ENCODE peak calls at places on chromosomes 13 and 19, in ten cellular contexts. One of them, this sample, is unnamed.

GRCh38 chr13:94033098-94033497 is 446.4 kb downstream of the DCT start:
- DNase-seq in brain microvascular endothelial cell: no peak
- DNase-seq in GM12864: no peak
- DNase-seq in ascending aorta: no peak
- DNase-seq in astrocyte: no peak
- DNase-seq in osteocyte: no peak
- DNase-seq in adrenal gland: no peak
- DNase-seq in IMR-90: no peak
- DNase-seq in GM23338: no peak
- DNase-seq in WTC11: no peak
- DNase-seq in this sample: no peak

GRCh38 chr19:14871619-14872230 is 14.2 kb downstream of the OR7A17 start:
- DNase-seq in brain microvascular endothelial cell: no peak
- DNase-seq in GM12864: no peak
- DNase-seq in ascending aorta: no peak
- DNase-seq in astrocyte: no peak
- DNase-seq in osteocyte: no peak
- DNase-seq in adrenal gland: no peak
- DNase-seq in IMR-90: peak; percentile 11
- DNase-seq in GM23338: peak; percentile 44
- DNase-seq in WTC11: no peak
- DNase-seq in this sample: no peak

GRCh38 chr13:65971541-65971940 is 1258.6 kb downstream of the PCDH9 start:
- DNase-seq in brain microvascular endothelial cell: no peak
- DNase-seq in GM12864: no peak
- DNase-seq in ascending aorta: no peak
- DNase-seq in astrocyte: no peak
- DNase-seq in osteocyte: no peak
- DNase-seq in adrenal gland: no peak
- DNase-seq in IMR-90: no peak
- DNase-seq in GM23338: peak; percentile 25
- DNase-seq in WTC11: no peak
- DNase-seq in this sample: no peak

GRCh38 chr19:14091086-14091884 is 734 bp upstream of the SAMD1 start:
- DNase-seq in brain microvascular endothelial cell: peak; percentile 41
- DNase-seq in GM12864: no peak
- DNase-seq in ascending aorta: no peak
- DNase-seq in astrocyte: peak; percentile 55
- DNase-seq in osteocyte: no peak
- DNase-seq in adrenal gland: no peak
- DNase-seq in IMR-90: peak; percentile 64
- DNase-seq in GM23338: peak; percentile 63
- DNase-seq in WTC11: peak; percentile 35
- DNase-seq in this sample: no peak

GRCh38 chr19:22532388-22533310 is 101.5 kb upstream of the ZNF492 start:
- DNase-seq in brain microvascular endothelial cell: no peak
- DNase-seq in GM12864: no peak
- DNase-seq in ascending aorta: peak; percentile 95
- DNase-seq in astrocyte: no peak
- DNase-seq in osteocyte: no peak
- DNase-seq in adrenal gland: peak; percentile 82
- DNase-seq in IMR-90: no peak
- DNase-seq in GM23338: no peak
- DNase-seq in WTC11: no peak
- DNase-seq in this sample: no peak

GRCh38 chr13:67390462-67391093 is 160.4 kb upstream of the PCDH9 start:
- DNase-seq in brain microvascular endothelial cell: peak; percentile 65
- DNase-seq in GM12864: no peak
- DNase-seq in ascending aorta: no peak
- DNase-seq in astrocyte: peak; percentile 55
- DNase-seq in osteocyte: no peak
- DNase-seq in adrenal gland: no peak
- DNase-seq in IMR-90: peak; percentile 76
- DNase-seq in GM23338: no peak
- DNase-seq in WTC11: no peak
- DNase-seq in this sample: no peak

GRCh38 chr13:32594339-32594738 is 8.1 kb downstream of the PDS5B start:
- DNase-seq in brain microvascular endothelial cell: no peak
- DNase-seq in GM12864: no peak
- DNase-seq in ascending aorta: no peak
- DNase-seq in astrocyte: peak; percentile 22
- DNase-seq in osteocyte: no peak
- DNase-seq in adrenal gland: no peak
- DNase-seq in IMR-90: peak; percentile 54
- DNase-seq in GM23338: no peak
- DNase-seq in WTC11: no peak
- DNase-seq in this sample: no peak

GRCh38 chr19:3152431-3152780 is 16.6 kb downstream of the GNA15 start:
- DNase-seq in brain microvascular endothelial cell: no peak
- DNase-seq in GM12864: no peak
- DNase-seq in ascending aorta: no peak
- DNase-seq in astrocyte: no peak
- DNase-seq in osteocyte: no peak
- DNase-seq in adrenal gland: no peak
- DNase-seq in IMR-90: no peak
- DNase-seq in GM23338: no peak
- DNase-seq in WTC11: no peak
- DNase-seq in this sample: no peak

GRCh38 chr19:47703301-47703700 is 9.9 kb upstream of the EHD2 start:
- DNase-seq in brain microvascular endothelial cell: no peak
- DNase-seq in GM12864: no peak
- DNase-seq in ascending aorta: no peak
- DNase-seq in astrocyte: no peak
- DNase-seq in osteocyte: no peak
- DNase-seq in adrenal gland: no peak
- DNase-seq in IMR-90: no peak
- DNase-seq in GM23338: no peak
- DNase-seq in WTC11: no peak
- DNase-seq in this sample: no peak

GRCh38 chr19:14059093-14059480 is 2.8 kb downstream of the PALM3 start:
- DNase-seq in brain microvascular endothelial cell: no peak
- DNase-seq in GM12864: no peak
- DNase-seq in ascending aorta: no peak
- DNase-seq in astrocyte: no peak
- DNase-seq in osteocyte: no peak
- DNase-seq in adrenal gland: no peak
- DNase-seq in IMR-90: no peak
- DNase-seq in GM23338: peak; percentile 83
- DNase-seq in WTC11: peak; percentile 78
- DNase-seq in this sample: no peak

GRCh38 chr13:84912720-84913119 is 886.5 kb downstream of the SLITRK6 start:
- DNase-seq in brain microvascular endothelial cell: no peak
- DNase-seq in GM12864: no peak
- DNase-seq in ascending aorta: no peak
- DNase-seq in astrocyte: no peak
- DNase-seq in osteocyte: no peak
- DNase-seq in adrenal gland: no peak
- DNase-seq in IMR-90: no peak
- DNase-seq in GM23338: no peak
- DNase-seq in WTC11: no peak
- DNase-seq in this sample: no peak

GRCh38 chr13:84917252-84917878 is 881.9 kb downstream of the SLITRK6 start:
- DNase-seq in brain microvascular endothelial cell: no peak
- DNase-seq in GM12864: no peak
- DNase-seq in ascending aorta: no peak
- DNase-seq in astrocyte: peak; percentile 19
- DNase-seq in osteocyte: no peak
- DNase-seq in adrenal gland: no peak
- DNase-seq in IMR-90: peak; percentile 31
- DNase-seq in GM23338: peak; percentile 21
- DNase-seq in WTC11: no peak
- DNase-seq in this sample: no peak
- TF ChIP-seq CTCF in brain microvascular endothelial cell: no peak
- TF ChIP-seq CTCF in GM12864: no peak
- TF ChIP-seq CTCF in ascending aorta: no peak
- TF ChIP-seq CTCF in astrocyte: peak; percentile 25
- TF ChIP-seq CTCF in osteocyte: peak; percentile 62
- TF ChIP-seq CTCF in adrenal gland: peak; percentile 20
- TF ChIP-seq CTCF in IMR-90: peak; percentile 50
- TF ChIP-seq CTCF in GM23338: no peak
- TF ChIP-seq CTCF in WTC11: no peak
- TF ChIP-seq CTCF in this sample: peak; percentile 84

GRCh38 chr19:18319591-18320135 is 3.2 kb downstream of the LSM4 start:
- DNase-seq in brain microvascular endothelial cell: no peak
- DNase-seq in GM12864: no peak
- DNase-seq in ascending aorta: no peak
- DNase-seq in astrocyte: no peak
- DNase-seq in osteocyte: no peak
- DNase-seq in adrenal gland: peak; percentile 29
- DNase-seq in IMR-90: no peak
- DNase-seq in GM23338: no peak
- DNase-seq in WTC11: no peak
- DNase-seq in this sample: no peak

GRCh38 chr19:18321729-18322091 is 1.2 kb downstream of the LSM4 start:
- DNase-seq in brain microvascular endothelial cell: no peak
- DNase-seq in GM12864: no peak
- DNase-seq in ascending aorta: no peak
- DNase-seq in astrocyte: no peak
- DNase-seq in osteocyte: no peak
- DNase-seq in adrenal gland: no peak
- DNase-seq in IMR-90: peak; percentile 33
- DNase-seq in GM23338: no peak
- DNase-seq in WTC11: no peak
- DNase-seq in this sample: no peak

GRCh38 chr19:18320865-18321728 is 1.8 kb downstream of the LSM4 start:
- DNase-seq in brain microvascular endothelial cell: no peak
- DNase-seq in GM12864: no peak
- DNase-seq in ascending aorta: no peak
- DNase-seq in astrocyte: no peak
- DNase-seq in osteocyte: no peak
- DNase-seq in adrenal gland: peak; percentile 60
- DNase-seq in IMR-90: no peak
- DNase-seq in GM23338: no peak
- DNase-seq in WTC11: no peak
- DNase-seq in this sample: no peak

GRCh38 chr19:18322318-18322758 is 538 bp downstream of the LSM4 start:
- DNase-seq in brain microvascular endothelial cell: peak; percentile 64
- DNase-seq in GM12864: no peak
- DNase-seq in ascending aorta: no peak
- DNase-seq in astrocyte: peak; percentile 60
- DNase-seq in osteocyte: no peak
- DNase-seq in adrenal gland: peak; percentile 53
- DNase-seq in IMR-90: peak; percentile 65
- DNase-seq in GM23338: peak; percentile 81
- DNase-seq in WTC11: peak; percentile 63
- DNase-seq in this sample: no peak

GRCh38 chr19:18322759-18323460 is at the start of gene LSM4:
- DNase-seq in brain microvascular endothelial cell: peak; percentile 96
- DNase-seq in GM12864: peak; percentile 96
- DNase-seq in ascending aorta: peak; percentile 90
- DNase-seq in astrocyte: peak; percentile 89
- DNase-seq in osteocyte: peak; percentile 99
- DNase-seq in adrenal gland: peak; percentile 99
- DNase-seq in IMR-90: peak; percentile 95
- DNase-seq in GM23338: peak; percentile 99
- DNase-seq in WTC11: peak; percentile 100
- DNase-seq in this sample: peak; percentile 99
- TF ChIP-seq CTCF in brain microvascular endothelial cell: peak; percentile 56
- TF ChIP-seq CTCF in GM12864: peak; percentile 56
- TF ChIP-seq CTCF in ascending aorta: peak; percentile 31
- TF ChIP-seq CTCF in astrocyte: no peak
- TF ChIP-seq CTCF in osteocyte: no peak
- TF ChIP-seq CTCF in adrenal gland: no peak
- TF ChIP-seq CTCF in IMR-90: peak; percentile 44
- TF ChIP-seq CTCF in GM23338: peak; percentile 58
- TF ChIP-seq CTCF in WTC11: no peak
- TF ChIP-seq CTCF in this sample: peak; percentile 48

GRCh38 chr19:1478934-1479707 is at the start of gene C19orf25:
- DNase-seq in brain microvascular endothelial cell: peak; percentile 87
- DNase-seq in GM12864: peak; percentile 79
- DNase-seq in ascending aorta: peak; percentile 73
- DNase-seq in astrocyte: peak; percentile 76
- DNase-seq in osteocyte: peak; percentile 97
- DNase-seq in adrenal gland: peak; percentile 92
- DNase-seq in IMR-90: peak; percentile 89
- DNase-seq in GM23338: peak; percentile 98
- DNase-seq in WTC11: peak; percentile 95
- DNase-seq in this sample: peak; percentile 93
- TF ChIP-seq CTCF in brain microvascular endothelial cell: no peak
- TF ChIP-seq CTCF in GM12864: no peak
- TF ChIP-seq CTCF in ascending aorta: no peak
- TF ChIP-seq CTCF in astrocyte: no peak
- TF ChIP-seq CTCF in osteocyte: no peak
- TF ChIP-seq CTCF in adrenal gland: no peak
- TF ChIP-seq CTCF in IMR-90: no peak
- TF ChIP-seq CTCF in GM23338: no peak
- TF ChIP-seq CTCF in WTC11: no peak
- TF ChIP-seq CTCF in this sample: no peak

GRCh38 chr19:43124360-43124759 is 41.9 kb upstream of the PSG2 start:
- DNase-seq in brain microvascular endothelial cell: no peak
- DNase-seq in GM12864: no peak
- DNase-seq in ascending aorta: no peak
- DNase-seq in astrocyte: no peak
- DNase-seq in osteocyte: no peak
- DNase-seq in adrenal gland: no peak
- DNase-seq in IMR-90: no peak
- DNase-seq in GM23338: peak; percentile 31
- DNase-seq in WTC11: no peak
- DNase-seq in this sample: no peak
- TF ChIP-seq CTCF in brain microvascular endothelial cell: no peak
- TF ChIP-seq CTCF in GM12864: peak; percentile 37
- TF ChIP-seq CTCF in ascending aorta: no peak
- TF ChIP-seq CTCF in astrocyte: no peak
- TF ChIP-seq CTCF in osteocyte: no peak
- TF ChIP-seq CTCF in adrenal gland: no peak
- TF ChIP-seq CTCF in IMR-90: peak; percentile 25
- TF ChIP-seq CTCF in GM23338: peak; percentile 54
- TF ChIP-seq CTCF in WTC11: no peak
- TF ChIP-seq CTCF in this sample: no peak

DNA sequence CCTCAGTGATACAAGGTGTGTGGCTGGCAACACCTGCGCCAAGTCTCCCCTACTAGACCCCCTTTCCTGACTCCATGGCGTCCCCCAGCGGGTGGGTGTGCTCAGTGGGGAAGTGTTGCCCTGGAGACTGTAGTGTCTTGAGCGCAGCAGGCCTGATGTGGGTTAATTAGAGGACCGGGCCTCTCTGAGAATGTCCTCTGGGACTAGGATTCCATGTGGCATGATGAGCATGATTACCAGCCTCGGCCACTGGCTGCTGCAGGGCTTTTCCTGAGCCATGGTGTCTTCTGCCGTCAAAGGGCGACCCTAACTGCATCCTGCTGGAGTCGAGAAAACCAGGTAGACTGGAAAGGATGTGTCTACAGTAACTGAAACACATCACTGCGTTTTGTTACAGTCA is 28.1 kb downstream of the MICOS13 start:
- DNase-seq in brain microvascular endothelial cell: no peak
- DNase-seq in GM12864: no peak
- DNase-seq in ascending aorta: no peak
- DNase-seq in astrocyte: no peak
- DNase-seq in osteocyte: no peak
- DNase-seq in adrenal gland: peak; percentile 11
- DNase-seq in IMR-90: no peak
- DNase-seq in GM23338: no peak
- DNase-seq in WTC11: no peak
- DNase-seq in this sample: no peak
- TF ChIP-seq CTCF in brain microvascular endothelial cell: no peak
- TF ChIP-seq CTCF in GM12864: no peak
- TF ChIP-seq CTCF in ascending aorta: no peak
- TF ChIP-seq CTCF in astrocyte: no peak
- TF ChIP-seq CTCF in osteocyte: no peak
- TF ChIP-seq CTCF in adrenal gland: no peak
- TF ChIP-seq CTCF in IMR-90: no peak
- TF ChIP-seq CTCF in GM23338: peak; percentile 23
- TF ChIP-seq CTCF in WTC11: no peak
- TF ChIP-seq CTCF in this sample: no peak

GRCh38 chr13:106376411-106377112 is 158.9 kb downstream of the EFNB2 start:
- DNase-seq in brain microvascular endothelial cell: peak; percentile 98
- DNase-seq in GM12864: no peak
- DNase-seq in ascending aorta: no peak
- DNase-seq in astrocyte: peak; percentile 97
- DNase-seq in osteocyte: no peak
- DNase-seq in adrenal gland: no peak
- DNase-seq in IMR-90: peak; percentile 95
- DNase-seq in GM23338: peak; percentile 30
- DNase-seq in WTC11: no peak
- DNase-seq in this sample: no peak
- TF ChIP-seq CTCF in brain microvascular endothelial cell: peak; percentile 78
- TF ChIP-seq CTCF in GM12864: no peak
- TF ChIP-seq CTCF in ascending aorta: no peak
- TF ChIP-seq CTCF in astrocyte: peak; percentile 51
- TF ChIP-seq CTCF in osteocyte: peak; percentile 20
- TF ChIP-seq CTCF in adrenal gland: no peak
- TF ChIP-seq CTCF in IMR-90: no peak
- TF ChIP-seq CTCF in GM23338: peak; percentile 12
- TF ChIP-seq CTCF in WTC11: no peak
- TF ChIP-seq CTCF in this sample: peak; percentile 48

This sample was measured in type B pancreatic cell.